ENCODE peak calls at places on chromosomes 6 and 20, in eight cellular contexts. One of them, this sample, is unnamed.

GRCh38 chr20:11235058-11235457 is 561.3 kb upstream of the JAG1 start:
- DNase-seq in brain microvascular endothelial cell: peak; percentile 77
- DNase-seq in CD8-positive, alpha-beta T cell: no peak
- DNase-seq in lower lobe of right lung: no peak
- DNase-seq in HCT116: no peak
- DNase-seq in right lobe of liver: no peak
- DNase-seq in BJ: peak; percentile 31
- DNase-seq in astrocyte: peak; percentile 93
- DNase-seq in this sample: peak; percentile 52

GRCh38 chr20:36998652-36999051 is 47.1 kb upstream of the SAMHD1 start:
- DNase-seq in brain microvascular endothelial cell: no peak
- DNase-seq in CD8-positive, alpha-beta T cell: no peak
- DNase-seq in lower lobe of right lung: no peak
- DNase-seq in HCT116: no peak
- DNase-seq in right lobe of liver: no peak
- DNase-seq in BJ: no peak
- DNase-seq in astrocyte: no peak
- DNase-seq in this sample: no peak

GRCh38 chr20:31475472-31476312 is 604 bp downstream of the REM1 start:
- DNase-seq in brain microvascular endothelial cell: no peak
- DNase-seq in CD8-positive, alpha-beta T cell: no peak
- DNase-seq in lower lobe of right lung: no peak
- DNase-seq in HCT116: no peak
- DNase-seq in right lobe of liver: no peak
- DNase-seq in BJ: no peak
- DNase-seq in astrocyte: no peak
- DNase-seq in this sample: no peak

GRCh38 chr6:513058-513457 is 121.5 kb downstream of the IRF4 start:
- DNase-seq in brain microvascular endothelial cell: no peak
- DNase-seq in CD8-positive, alpha-beta T cell: no peak
- DNase-seq in lower lobe of right lung: no peak
- DNase-seq in HCT116: no peak
- DNase-seq in right lobe of liver: no peak
- DNase-seq in BJ: no peak
- DNase-seq in astrocyte: no peak
- DNase-seq in this sample: no peak

GRCh38 chr6:107192739-107193296 is 77.5 kb upstream of the BEND3 start:
- DNase-seq in brain microvascular endothelial cell: no peak
- DNase-seq in CD8-positive, alpha-beta T cell: no peak
- DNase-seq in lower lobe of right lung: no peak
- DNase-seq in HCT116: no peak
- DNase-seq in right lobe of liver: no peak
- DNase-seq in BJ: no peak
- DNase-seq in astrocyte: no peak
- DNase-seq in this sample: no peak

GRCh38 chr6:42341221-42341620 is 110.5 kb downstream of the TRERF1 start:
- DNase-seq in brain microvascular endothelial cell: no peak
- DNase-seq in CD8-positive, alpha-beta T cell: no peak
- DNase-seq in lower lobe of right lung: no peak
- DNase-seq in HCT116: no peak
- DNase-seq in right lobe of liver: no peak
- DNase-seq in BJ: no peak
- DNase-seq in astrocyte: no peak
- DNase-seq in this sample: no peak

GRCh38 chr6:106519460-106520394 is 109.6 kb downstream of the RTN4IP1 start:
- DNase-seq in brain microvascular endothelial cell: peak; percentile 93
- DNase-seq in CD8-positive, alpha-beta T cell: peak; percentile 60
- DNase-seq in lower lobe of right lung: peak; percentile 76
- DNase-seq in HCT116: peak; percentile 42
- DNase-seq in right lobe of liver: no peak
- DNase-seq in BJ: peak; percentile 81
- DNase-seq in astrocyte: peak; percentile 98
- DNase-seq in this sample: peak; percentile 87

GRCh38 chr20:54103762-54104600 is 33.6 kb upstream of the BCAS1 start:
- DNase-seq in brain microvascular endothelial cell: no peak
- DNase-seq in CD8-positive, alpha-beta T cell: no peak
- DNase-seq in lower lobe of right lung: no peak
- DNase-seq in HCT116: no peak
- DNase-seq in right lobe of liver: peak; percentile 91
- DNase-seq in BJ: no peak
- DNase-seq in astrocyte: no peak
- DNase-seq in this sample: no peak

GRCh38 chr6:33177552-33178446 is 14.5 kb downstream of the COL11A2 start:
- DNase-seq in brain microvascular endothelial cell: no peak
- DNase-seq in CD8-positive, alpha-beta T cell: no peak
- DNase-seq in lower lobe of right lung: no peak
- DNase-seq in HCT116: no peak
- DNase-seq in right lobe of liver: no peak
- DNase-seq in BJ: no peak
- DNase-seq in astrocyte: no peak
- DNase-seq in this sample: no peak

GRCh38 chr6:10256113-10256690 is 158.7 kb downstream of the TFAP2A start:
- DNase-seq in brain microvascular endothelial cell: peak; percentile 11
- DNase-seq in CD8-positive, alpha-beta T cell: no peak
- DNase-seq in lower lobe of right lung: no peak
- DNase-seq in HCT116: peak; percentile 7
- DNase-seq in right lobe of liver: no peak
- DNase-seq in BJ: no peak
- DNase-seq in astrocyte: no peak
- DNase-seq in this sample: peak; percentile 12
- TF ChIP-seq CTCF in brain microvascular endothelial cell: peak; percentile 58
- TF ChIP-seq CTCF in CD8-positive, alpha-beta T cell: no peak
- TF ChIP-seq CTCF in lower lobe of right lung: peak; percentile 15
- TF ChIP-seq CTCF in HCT116: peak; percentile 56
- TF ChIP-seq CTCF in right lobe of liver: peak; percentile 27
- TF ChIP-seq CTCF in BJ: peak; percentile 45
- TF ChIP-seq CTCF in astrocyte: peak; percentile 49
- TF ChIP-seq CTCF in this sample: peak; percentile 46

DNA sequence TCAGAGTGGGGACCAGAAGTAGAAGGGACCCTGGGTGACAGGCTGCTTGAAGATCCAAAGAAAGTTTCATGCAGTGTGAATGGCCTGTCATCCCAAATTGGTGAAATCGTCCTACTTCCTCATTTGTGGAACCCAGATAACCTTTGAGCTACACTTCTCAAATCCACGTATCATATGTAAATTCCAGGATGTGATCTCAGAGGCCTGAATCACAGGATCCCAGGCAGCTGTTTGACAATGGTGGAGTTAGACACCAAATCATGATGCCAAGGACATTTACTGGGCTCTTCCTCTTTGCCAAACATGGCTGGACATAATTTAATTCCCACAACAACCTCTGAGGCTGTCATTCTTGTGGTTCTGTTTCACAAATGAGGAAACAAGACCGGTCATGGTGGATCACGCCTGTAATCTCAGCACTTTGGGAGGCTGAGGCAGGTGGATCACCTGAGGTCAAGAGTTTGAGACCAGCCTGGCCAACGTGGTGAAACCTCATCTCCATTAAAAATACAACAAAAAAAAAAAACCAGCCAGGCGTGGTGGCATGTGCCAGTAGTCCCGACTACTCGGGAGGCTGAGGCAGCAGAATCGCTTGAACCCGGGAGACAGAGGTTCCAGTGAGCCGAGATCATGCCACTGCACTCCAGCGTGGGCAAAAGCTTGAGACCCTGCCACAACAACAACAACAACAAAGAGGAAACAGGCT is 39.9 kb upstream of the TTPAL start:
- DNase-seq in brain microvascular endothelial cell: no peak
- DNase-seq in CD8-positive, alpha-beta T cell: no peak
- DNase-seq in lower lobe of right lung: no peak
- DNase-seq in HCT116: no peak
- DNase-seq in right lobe of liver: no peak
- DNase-seq in BJ: no peak
- DNase-seq in astrocyte: no peak
- DNase-seq in this sample: no peak
- TF ChIP-seq CTCF in brain microvascular endothelial cell: no peak
- TF ChIP-seq CTCF in CD8-positive, alpha-beta T cell: no peak
- TF ChIP-seq CTCF in lower lobe of right lung: no peak
- TF ChIP-seq CTCF in HCT116: no peak
- TF ChIP-seq CTCF in right lobe of liver: no peak
- TF ChIP-seq CTCF in BJ: no peak
- TF ChIP-seq CTCF in astrocyte: no peak
- TF ChIP-seq CTCF in this sample: no peak

GRCh38 chr6:116096979-116097816 is 3.5 kb upstream of the NT5DC1 start:
- DNase-seq in brain microvascular endothelial cell: no peak
- DNase-seq in CD8-positive, alpha-beta T cell: no peak
- DNase-seq in lower lobe of right lung: no peak
- DNase-seq in HCT116: no peak
- DNase-seq in right lobe of liver: no peak
- DNase-seq in BJ: no peak
- DNase-seq in astrocyte: no peak
- DNase-seq in this sample: peak; percentile 57
- TF ChIP-seq CTCF in brain microvascular endothelial cell: peak; percentile 50
- TF ChIP-seq CTCF in CD8-positive, alpha-beta T cell: peak; percentile 83
- TF ChIP-seq CTCF in lower lobe of right lung: peak; percentile 60
- TF ChIP-seq CTCF in HCT116: peak; percentile 35
- TF ChIP-seq CTCF in right lobe of liver: peak; percentile 72
- TF ChIP-seq CTCF in BJ: peak; percentile 45
- TF ChIP-seq CTCF in astrocyte: peak; percentile 39
- TF ChIP-seq CTCF in this sample: peak; percentile 53

GRCh38 chr6:13553646-13554045 is 20.8 kb upstream of the SIRT5 start:
- DNase-seq in brain microvascular endothelial cell: no peak
- DNase-seq in CD8-positive, alpha-beta T cell: no peak
- DNase-seq in lower lobe of right lung: no peak
- DNase-seq in HCT116: no peak
- DNase-seq in right lobe of liver: no peak
- DNase-seq in BJ: no peak
- DNase-seq in astrocyte: no peak
- DNase-seq in this sample: no peak

GRCh38 chr6:13550656-13551055 is 23.7 kb upstream of the SIRT5 start:
- DNase-seq in brain microvascular endothelial cell: no peak
- DNase-seq in CD8-positive, alpha-beta T cell: no peak
- DNase-seq in lower lobe of right lung: no peak
- DNase-seq in HCT116: no peak
- DNase-seq in right lobe of liver: no peak
- DNase-seq in BJ: no peak
- DNase-seq in astrocyte: no peak
- DNase-seq in this sample: no peak

GRCh38 chr6:13545885-13546284 is 28.5 kb upstream of the SIRT5 start:
- DNase-seq in brain microvascular endothelial cell: no peak
- DNase-seq in CD8-positive, alpha-beta T cell: no peak
- DNase-seq in lower lobe of right lung: no peak
- DNase-seq in HCT116: no peak
- DNase-seq in right lobe of liver: no peak
- DNase-seq in BJ: no peak
- DNase-seq in astrocyte: no peak
- DNase-seq in this sample: no peak

GRCh38 chr6:13544454-13545186 is 29.8 kb upstream of the SIRT5 start:
- DNase-seq in brain microvascular endothelial cell: no peak
- DNase-seq in CD8-positive, alpha-beta T cell: no peak
- DNase-seq in lower lobe of right lung: no peak
- DNase-seq in HCT116: no peak
- DNase-seq in right lobe of liver: no peak
- DNase-seq in BJ: no peak
- DNase-seq in astrocyte: no peak
- DNase-seq in this sample: no peak

GRCh38 chr6:13548500-13549210 is 25.7 kb upstream of the SIRT5 start:
- DNase-seq in brain microvascular endothelial cell: no peak
- DNase-seq in CD8-positive, alpha-beta T cell: no peak
- DNase-seq in lower lobe of right lung: no peak
- DNase-seq in HCT116: no peak
- DNase-seq in right lobe of liver: no peak
- DNase-seq in BJ: no peak
- DNase-seq in astrocyte: no peak
- DNase-seq in this sample: no peak
- TF ChIP-seq CTCF in brain microvascular endothelial cell: no peak
- TF ChIP-seq CTCF in CD8-positive, alpha-beta T cell: no peak
- TF ChIP-seq CTCF in lower lobe of right lung: no peak
- TF ChIP-seq CTCF in HCT116: no peak
- TF ChIP-seq CTCF in right lobe of liver: no peak
- TF ChIP-seq CTCF in BJ: no peak
- TF ChIP-seq CTCF in astrocyte: no peak
- TF ChIP-seq CTCF in this sample: no peak

GRCh38 chr6:39814236-39814635 is 22.1 kb downstream of the DAAM2 start:
- DNase-seq in brain microvascular endothelial cell: no peak
- DNase-seq in CD8-positive, alpha-beta T cell: no peak
- DNase-seq in lower lobe of right lung: no peak
- DNase-seq in HCT116: no peak
- DNase-seq in right lobe of liver: no peak
- DNase-seq in BJ: no peak
- DNase-seq in astrocyte: peak; percentile 12
- DNase-seq in this sample: no peak

GRCh38 chr6:39811835-39812345 is 19.7 kb downstream of the DAAM2 start:
- DNase-seq in brain microvascular endothelial cell: no peak
- DNase-seq in CD8-positive, alpha-beta T cell: no peak
- DNase-seq in lower lobe of right lung: no peak
- DNase-seq in HCT116: no peak
- DNase-seq in right lobe of liver: no peak
- DNase-seq in BJ: no peak
- DNase-seq in astrocyte: no peak
- DNase-seq in this sample: no peak

GRCh38 chr6:39815356-39815755 is 23.2 kb downstream of the DAAM2 start:
- DNase-seq in brain microvascular endothelial cell: no peak
- DNase-seq in CD8-positive, alpha-beta T cell: no peak
- DNase-seq in lower lobe of right lung: no peak
- DNase-seq in HCT116: no peak
- DNase-seq in right lobe of liver: no peak
- DNase-seq in BJ: no peak
- DNase-seq in astrocyte: no peak
- DNase-seq in this sample: no peak

GRCh38 chr6:39812496-39812852 is 20.3 kb downstream of the DAAM2 start:
- DNase-seq in brain microvascular endothelial cell: no peak
- DNase-seq in CD8-positive, alpha-beta T cell: no peak
- DNase-seq in lower lobe of right lung: no peak
- DNase-seq in HCT116: no peak
- DNase-seq in right lobe of liver: no peak
- DNase-seq in BJ: no peak
- DNase-seq in astrocyte: no peak
- DNase-seq in this sample: no peak

DNA sequence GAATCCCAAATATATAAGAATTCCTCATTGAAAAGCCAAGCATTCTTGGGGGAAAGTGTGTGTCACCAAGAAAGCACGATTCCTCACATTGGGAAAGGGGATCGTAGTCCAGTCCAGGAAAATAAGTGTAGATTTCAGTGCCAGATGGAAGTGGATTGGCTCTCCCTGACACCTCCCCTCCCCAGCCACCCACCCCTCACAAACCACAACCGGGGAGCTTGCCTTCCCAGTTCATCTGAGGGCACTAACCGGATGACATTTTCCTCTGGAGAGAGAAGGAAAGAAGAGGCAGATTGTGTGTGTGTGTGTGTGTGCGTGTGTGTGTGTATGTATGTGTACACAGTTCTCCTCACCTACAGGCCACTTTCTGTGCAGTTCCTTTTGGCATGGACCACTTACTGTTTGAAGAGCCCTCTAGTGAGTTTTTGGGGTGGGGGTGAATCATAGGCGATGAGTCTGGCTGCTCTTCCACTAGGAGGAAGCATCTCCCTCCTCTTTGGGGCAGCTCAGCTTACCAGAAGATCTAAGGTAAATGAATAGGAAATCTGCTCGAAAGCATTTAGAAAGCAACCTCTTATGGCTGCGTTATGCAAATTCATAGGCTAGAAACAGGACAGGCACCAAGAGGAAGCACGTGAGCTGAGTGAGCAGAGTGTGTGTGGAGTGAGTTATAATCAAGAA is 20.8 kb downstream of the DAAM2 start:
- DNase-seq in brain microvascular endothelial cell: no peak
- DNase-seq in CD8-positive, alpha-beta T cell: no peak
- DNase-seq in lower lobe of right lung: no peak
- DNase-seq in HCT116: no peak
- DNase-seq in right lobe of liver: no peak
- DNase-seq in BJ: peak; percentile 97
- DNase-seq in astrocyte: peak; percentile 93
- DNase-seq in this sample: peak; percentile 83
- TF ChIP-seq CTCF in brain microvascular endothelial cell: peak; percentile 52
- TF ChIP-seq CTCF in CD8-positive, alpha-beta T cell: no peak
- TF ChIP-seq CTCF in lower lobe of right lung: no peak
- TF ChIP-seq CTCF in HCT116: no peak
- TF ChIP-seq CTCF in right lobe of liver: no peak
- TF ChIP-seq CTCF in BJ: peak; percentile 51
- TF ChIP-seq CTCF in astrocyte: no peak
- TF ChIP-seq CTCF in this sample: no peak

GRCh38 chr6:170223718-170224693 is 66.9 kb downstream of the DLL1 start:
- DNase-seq in brain microvascular endothelial cell: no peak
- DNase-seq in CD8-positive, alpha-beta T cell: no peak
- DNase-seq in lower lobe of right lung: no peak
- DNase-seq in HCT116: no peak
- DNase-seq in right lobe of liver: peak; percentile 36
- DNase-seq in BJ: no peak
- DNase-seq in astrocyte: no peak
- DNase-seq in this sample: no peak
- TF ChIP-seq CTCF in brain microvascular endothelial cell: no peak
- TF ChIP-seq CTCF in CD8-positive, alpha-beta T cell: no peak
- TF ChIP-seq CTCF in lower lobe of right lung: no peak
- TF ChIP-seq CTCF in HCT116: no peak
- TF ChIP-seq CTCF in right lobe of liver: no peak
- TF ChIP-seq CTCF in BJ: no peak
- TF ChIP-seq CTCF in astrocyte: no peak
- TF ChIP-seq CTCF in this sample: no peak

This sample was measured in fibroblast of the aortic adventitia.